ENCODE peak calls at places on chromosomes 16 and 17, in eight cellular contexts. One of them, this sample, is unnamed.

GRCh38 chr17:16013943-16014407 is 14.4 kb downstream of the TTC19 start:
- DNase-seq in T-helper 2 cell: no peak
- DNase-seq in T-helper 17 cell: no peak
- DNase-seq in IMR-90: peak
- DNase-seq in CD8-positive, alpha-beta T cell: no peak
- DNase-seq in C1 segment of cervical spinal cord: no peak
- DNase-seq in CD4-positive, alpha-beta T cell: no peak
- DNase-seq in dorsolateral prefrontal cortex: no peak
- DNase-seq in this sample: no peak

GRCh38 chr17:38742431-38743308 is 5.5 kb downstream of the PCGF2 start:
- DNase-seq in T-helper 2 cell: peak
- DNase-seq in T-helper 17 cell: no peak
- DNase-seq in IMR-90: peak
- DNase-seq in CD8-positive, alpha-beta T cell: no peak
- DNase-seq in C1 segment of cervical spinal cord: no peak
- DNase-seq in CD4-positive, alpha-beta T cell: no peak
- DNase-seq in dorsolateral prefrontal cortex: no peak
- DNase-seq in this sample: peak

GRCh38 chr17:59329558-59330313 is 1.7 kb upstream of the YPEL2 start:
- DNase-seq in T-helper 2 cell: peak
- DNase-seq in T-helper 17 cell: no peak
- DNase-seq in IMR-90: peak
- DNase-seq in CD8-positive, alpha-beta T cell: peak
- DNase-seq in C1 segment of cervical spinal cord: peak
- DNase-seq in CD4-positive, alpha-beta T cell: peak
- DNase-seq in dorsolateral prefrontal cortex: no peak
- DNase-seq in this sample: peak

GRCh38 chr16:57607676-57608461 is 20.6 kb upstream of the ADGRG1 start:
- DNase-seq in T-helper 2 cell: no peak
- DNase-seq in T-helper 17 cell: no peak
- DNase-seq in IMR-90: no peak
- DNase-seq in CD8-positive, alpha-beta T cell: no peak
- DNase-seq in C1 segment of cervical spinal cord: no peak
- DNase-seq in CD4-positive, alpha-beta T cell: no peak
- DNase-seq in dorsolateral prefrontal cortex: no peak
- DNase-seq in this sample: no peak

GRCh38 chr17:9363440-9364350 is 211.9 kb downstream of the STX8 start:
- DNase-seq in T-helper 2 cell: peak
- DNase-seq in T-helper 17 cell: no peak
- DNase-seq in IMR-90: peak
- DNase-seq in CD8-positive, alpha-beta T cell: no peak
- DNase-seq in C1 segment of cervical spinal cord: no peak
- DNase-seq in CD4-positive, alpha-beta T cell: no peak
- DNase-seq in dorsolateral prefrontal cortex: no peak
- DNase-seq in this sample: no peak

GRCh38 chr17:50071692-50072091 is 15.8 kb downstream of the ITGA3 start:
- DNase-seq in T-helper 2 cell: no peak
- DNase-seq in T-helper 17 cell: no peak
- DNase-seq in IMR-90: no peak
- DNase-seq in CD8-positive, alpha-beta T cell: no peak
- DNase-seq in C1 segment of cervical spinal cord: no peak
- DNase-seq in CD4-positive, alpha-beta T cell: no peak
- DNase-seq in dorsolateral prefrontal cortex: no peak
- DNase-seq in this sample: no peak

GRCh38 chr17:8881606-8882005 is 14.1 kb upstream of the PIK3R6 start:
- DNase-seq in T-helper 2 cell: no peak
- DNase-seq in T-helper 17 cell: no peak
- DNase-seq in IMR-90: no peak
- DNase-seq in CD8-positive, alpha-beta T cell: no peak
- DNase-seq in C1 segment of cervical spinal cord: no peak
- DNase-seq in CD4-positive, alpha-beta T cell: no peak
- DNase-seq in dorsolateral prefrontal cortex: no peak
- DNase-seq in this sample: no peak

GRCh38 chr16:83995756-83996155 is 27.7 kb downstream of the NECAB2 start:
- DNase-seq in T-helper 2 cell: no peak
- DNase-seq in T-helper 17 cell: no peak
- DNase-seq in IMR-90: peak
- DNase-seq in CD8-positive, alpha-beta T cell: no peak
- DNase-seq in C1 segment of cervical spinal cord: no peak
- DNase-seq in CD4-positive, alpha-beta T cell: no peak
- DNase-seq in dorsolateral prefrontal cortex: peak
- DNase-seq in this sample: no peak

GRCh38 chr17:82497483-82498405 is 21.8 kb upstream of the FOXK2 start:
- DNase-seq in T-helper 2 cell: peak
- DNase-seq in T-helper 17 cell: peak
- DNase-seq in IMR-90: peak
- DNase-seq in CD8-positive, alpha-beta T cell: peak
- DNase-seq in C1 segment of cervical spinal cord: no peak
- DNase-seq in CD4-positive, alpha-beta T cell: peak
- DNase-seq in dorsolateral prefrontal cortex: no peak
- DNase-seq in this sample: peak

GRCh38 chr17:34571428-34572130 is 7.8 kb upstream of the TMEM132E start:
- DNase-seq in T-helper 2 cell: no peak
- DNase-seq in T-helper 17 cell: no peak
- DNase-seq in IMR-90: no peak
- DNase-seq in CD8-positive, alpha-beta T cell: no peak
- DNase-seq in C1 segment of cervical spinal cord: peak
- DNase-seq in CD4-positive, alpha-beta T cell: no peak
- DNase-seq in dorsolateral prefrontal cortex: no peak
- DNase-seq in this sample: no peak

GRCh38 chr17:78974635-78975591 is 4.8 kb downstream of the LGALS3BP start:
- DNase-seq in T-helper 2 cell: peak
- DNase-seq in T-helper 17 cell: no peak
- DNase-seq in IMR-90: peak
- DNase-seq in CD8-positive, alpha-beta T cell: no peak
- DNase-seq in C1 segment of cervical spinal cord: no peak
- DNase-seq in CD4-positive, alpha-beta T cell: no peak
- DNase-seq in dorsolateral prefrontal cortex: no peak
- DNase-seq in this sample: no peak

GRCh38 chr16:52786105-52786504 is 239.2 kb upstream of the TOX3 start:
- DNase-seq in T-helper 2 cell: no peak
- DNase-seq in T-helper 17 cell: no peak
- DNase-seq in IMR-90: no peak
- DNase-seq in CD8-positive, alpha-beta T cell: no peak
- DNase-seq in C1 segment of cervical spinal cord: no peak
- DNase-seq in CD4-positive, alpha-beta T cell: no peak
- DNase-seq in dorsolateral prefrontal cortex: no peak
- DNase-seq in this sample: no peak

GRCh38 chr16:997440-998051 is 16.0 kb downstream of the SOX8 start:
- DNase-seq in T-helper 2 cell: peak
- DNase-seq in T-helper 17 cell: peak
- DNase-seq in IMR-90: peak
- DNase-seq in CD8-positive, alpha-beta T cell: peak
- DNase-seq in C1 segment of cervical spinal cord: no peak
- DNase-seq in CD4-positive, alpha-beta T cell: peak
- DNase-seq in dorsolateral prefrontal cortex: no peak
- DNase-seq in this sample: peak

GRCh38 chr16:67356372-67356771 is 29.8 kb downstream of the LRRC36 start:
- DNase-seq in T-helper 2 cell: no peak
- DNase-seq in T-helper 17 cell: no peak
- DNase-seq in IMR-90: no peak
- DNase-seq in CD8-positive, alpha-beta T cell: no peak
- DNase-seq in C1 segment of cervical spinal cord: no peak
- DNase-seq in CD4-positive, alpha-beta T cell: no peak
- DNase-seq in dorsolateral prefrontal cortex: no peak
- DNase-seq in this sample: no peak

GRCh38 chr17:73924083-73924482 is 279.4 kb upstream of the RPL38 start:
- DNase-seq in T-helper 2 cell: no peak
- DNase-seq in T-helper 17 cell: no peak
- DNase-seq in IMR-90: no peak
- DNase-seq in CD8-positive, alpha-beta T cell: no peak
- DNase-seq in C1 segment of cervical spinal cord: no peak
- DNase-seq in CD4-positive, alpha-beta T cell: no peak
- DNase-seq in dorsolateral prefrontal cortex: no peak
- DNase-seq in this sample: no peak

GRCh38 chr16:57764341-57765159 is 29.0 kb downstream of the KATNB1 start:
- DNase-seq in T-helper 2 cell: peak
- DNase-seq in T-helper 17 cell: no peak
- DNase-seq in IMR-90: peak
- DNase-seq in CD8-positive, alpha-beta T cell: no peak
- DNase-seq in C1 segment of cervical spinal cord: no peak
- DNase-seq in CD4-positive, alpha-beta T cell: no peak
- DNase-seq in dorsolateral prefrontal cortex: no peak
- DNase-seq in this sample: peak

GRCh38 chr17:43908111-43908721 is 880 bp upstream of the MPP2 start:
- DNase-seq in T-helper 2 cell: peak
- DNase-seq in T-helper 17 cell: peak
- DNase-seq in IMR-90: peak
- DNase-seq in CD8-positive, alpha-beta T cell: peak
- DNase-seq in C1 segment of cervical spinal cord: peak
- DNase-seq in CD4-positive, alpha-beta T cell: peak
- DNase-seq in dorsolateral prefrontal cortex: peak
- DNase-seq in this sample: peak

GRCh38 chr17:4988168-4988567 is 693 bp upstream of the CAMTA2 start:
- DNase-seq in T-helper 2 cell: no peak
- DNase-seq in T-helper 17 cell: no peak
- DNase-seq in IMR-90: no peak
- DNase-seq in CD8-positive, alpha-beta T cell: no peak
- DNase-seq in C1 segment of cervical spinal cord: no peak
- DNase-seq in CD4-positive, alpha-beta T cell: no peak
- DNase-seq in dorsolateral prefrontal cortex: no peak
- DNase-seq in this sample: no peak

GRCh38 chr16:57773680-57774295 is 28.5 kb downstream of the KIFC3 start:
- DNase-seq in T-helper 2 cell: no peak
- DNase-seq in T-helper 17 cell: no peak
- DNase-seq in IMR-90: peak
- DNase-seq in CD8-positive, alpha-beta T cell: no peak
- DNase-seq in C1 segment of cervical spinal cord: no peak
- DNase-seq in CD4-positive, alpha-beta T cell: no peak
- DNase-seq in dorsolateral prefrontal cortex: no peak
- DNase-seq in this sample: no peak

GRCh38 chr16:31714899-31715504 is 158.6 kb upstream of the ZNF267 start:
- DNase-seq in T-helper 2 cell: no peak
- DNase-seq in T-helper 17 cell: no peak
- DNase-seq in IMR-90: no peak
- DNase-seq in CD8-positive, alpha-beta T cell: no peak
- DNase-seq in C1 segment of cervical spinal cord: no peak
- DNase-seq in CD4-positive, alpha-beta T cell: no peak
- DNase-seq in dorsolateral prefrontal cortex: no peak
- DNase-seq in this sample: no peak

GRCh38 chr17:39921323-39921722 is 2.9 kb upstream of the GSDMB start:
- DNase-seq in T-helper 2 cell: no peak
- DNase-seq in T-helper 17 cell: no peak
- DNase-seq in IMR-90: no peak
- DNase-seq in CD8-positive, alpha-beta T cell: no peak
- DNase-seq in C1 segment of cervical spinal cord: no peak
- DNase-seq in CD4-positive, alpha-beta T cell: no peak
- DNase-seq in dorsolateral prefrontal cortex: no peak
- DNase-seq in this sample: no peak

GRCh38 chr16:1338119-1338730 is 4.8 kb downstream of the BAIAP3 start:
- DNase-seq in T-helper 2 cell: no peak
- DNase-seq in T-helper 17 cell: no peak
- DNase-seq in IMR-90: no peak
- DNase-seq in CD8-positive, alpha-beta T cell: no peak
- DNase-seq in C1 segment of cervical spinal cord: no peak
- DNase-seq in CD4-positive, alpha-beta T cell: no peak
- DNase-seq in dorsolateral prefrontal cortex: no peak
- DNase-seq in this sample: no peak

GRCh38 chr17:56978441-56979090 is 635 bp downstream of the SCPEP1 start:
- DNase-seq in T-helper 2 cell: peak
- DNase-seq in T-helper 17 cell: no peak
- DNase-seq in IMR-90: peak
- DNase-seq in CD8-positive, alpha-beta T cell: no peak
- DNase-seq in C1 segment of cervical spinal cord: peak
- DNase-seq in CD4-positive, alpha-beta T cell: no peak
- DNase-seq in dorsolateral prefrontal cortex: no peak
- DNase-seq in this sample: peak

GRCh38 chr17:7997186-7997585 is 5.2 kb upstream of the GUCY2D start:
- DNase-seq in T-helper 2 cell: peak
- DNase-seq in T-helper 17 cell: no peak
- DNase-seq in IMR-90: peak
- DNase-seq in CD8-positive, alpha-beta T cell: peak
- DNase-seq in C1 segment of cervical spinal cord: no peak
- DNase-seq in CD4-positive, alpha-beta T cell: no peak
- DNase-seq in dorsolateral prefrontal cortex: no peak
- DNase-seq in this sample: no peak

This sample was measured in frontal cortex.